ENCODE peak calls at places on chromosomes 1 and 21, in six cellular contexts. O is lower leg skin; K is NCI-H1694 treated with DMSO at 0.1 percent for 48 hours; D is activated T-cell treated with anti-CD3 and anti-CD28 coated beads for 24 hours; P is activated CD8-positive, alpha-beta memory T cell treated with anti-CD3 and anti-CD28 coated beads, Interleukin-2, amount 50 U/mL, for 4 hours; X is activated T-helper 1 cell treated with anti-CD3 and anti-CD28 coated beads, Interleukin-12 subunit alpha, Interleukin-12 subunit beta, Interleukin-2, Interleukin-4 antibody, amounts not matched to agents 30 ng/mL and 10 ng/mL and 1 ng/mL, durations not matched to agents 14 hours and 24 hours and 36 hours. S is an unnamed sample.

GRCh38 chr21:14383596-14384210 is 757 bp upstream of the HSPA13 start:
- DNase-seq in X (no peak), O (no peak), K (peak; percentile 62), P (no peak), D (no peak), S (no peak)

GRCh38 chr21:42113926-42114409 is 42.9 kb downstream of the UMODL1 start:
- DNase-seq in D (no peak), K (peak; percentile 10), P (no peak), X (no peak), O (peak; percentile 94), S (no peak)

GRCh38 chr1:110927484-110928075 is 36.1 kb downstream of the LRIF1 start:
- DNase-seq in P (no peak), O (no peak), D (no peak), X (no peak), K (no peak), S (no peak)

GRCh38 chr1:53264048-53264447 is 25.7 kb upstream of the MAGOH start:
- DNase-seq in X (no peak), P (no peak), D (no peak), O (no peak), K (no peak), S (no peak)

GRCh38 chr1:198620198-198620597 is 18.6 kb upstream of the PTPRC start:
- DNase-seq in O (no peak), X (no peak), K (no peak), P (no peak), D (no peak), S (no peak)

GRCh38 chr21:41442496-41443186 is 16.6 kb downstream of the MX1 start:
- DNase-seq in O (no peak), X (no peak), K (no peak), D (no peak), P (no peak), S (no peak)

GRCh38 chr1:119647228-119647733 is 785 bp downstream of the ZNF697 start:
- DNase-seq in P (no peak), X (no peak), O (peak; percentile 85), K (no peak), D (no peak), S (no peak)

GRCh38 chr1:54327386-54328116 is 78.6 kb downstream of the SSBP3 start:
- DNase-seq in K (peak; percentile 27), O (no peak), P (no peak), X (no peak), D (no peak), S (no peak)

GRCh38 chr1:230242317-230242716 is 175.3 kb downstream of the GALNT2 start:
- DNase-seq in K (no peak), D (no peak), P (no peak), O (no peak), X (no peak), S (no peak)

GRCh38 chr1:206471415-206471801 is 1.1 kb downstream of the IKBKE start:
- DNase-seq in X (peak; percentile 22), O (no peak), P (no peak), K (no peak), D (no peak), S (no peak)

GRCh38 chr1:6051423-6051822 is 5.7 kb downstream of the KCNAB2 start:
- DNase-seq in O (no peak), D (no peak), P (no peak), X (no peak), K (no peak), S (no peak)

GRCh38 chr1:155026588-155026987 is 7.0 kb downstream of the DCST2 start:
- DNase-seq in O (no peak), X (no peak), P (no peak), K (no peak), D (no peak), S (no peak)

GRCh38 chr1:107196973-107197562 is 56.2 kb downstream of the NTNG1 start:
- DNase-seq in D (no peak), K (no peak), P (no peak), O (no peak), X (no peak), S (peak; percentile 1)

GRCh38 chr1:62725255-62725654 is 37.1 kb upstream of the DOCK7 start:
- DNase-seq in K (no peak), X (no peak), O (no peak), D (no peak), P (no peak), S (no peak)

GRCh38 chr1:53966794-53967193 is 20.6 kb downstream of the LRRC42 start:
- DNase-seq in D (no peak), O (no peak), K (no peak), P (no peak), X (no peak), S (no peak)

GRCh38 chr1:76231320-76231719 is 156.8 kb downstream of the ST6GALNAC3 start:
- DNase-seq in X (no peak), O (no peak), P (no peak), D (no peak), K (no peak), S (no peak)

GRCh38 chr1:84711091-84711490 is 20.8 kb upstream of the SSX2IP start:
- DNase-seq in K (no peak), X (no peak), D (no peak), O (no peak), P (no peak), S (no peak)

GRCh38 chr1:29029652-29030051 is 94.1 kb downstream of the TMEM200B start:
- DNase-seq in D (no peak), O (no peak), K (peak; percentile 8), X (no peak), P (no peak), S (no peak)